ENCODE peak calls at places on chromosome 19, in seven cellular contexts. J is SW480; U is naive thymus-derived CD8-positive, alpha-beta T cell; K is effector memory CD4-positive, alpha-beta T cell; G is GM04503; W is stimulated activated naive CD4-positive, alpha-beta T cell treated with Interleukin-2 at 50 U/mL for 16 hours; P is activated CD8-positive, alpha-beta memory T cell treated with anti-CD3 and anti-CD28 coated beads for 1 hour. F is an unnamed sample.

GRCh38 chr19:13573268-13573667 is 67.0 kb upstream of the CACNA1A start:
- DNase-seq in J (no peak), U (no peak), K (no peak), G (no peak), W (no peak), P (no peak), F (no peak)

GRCh38 chr19:48745208-48745995 is 1.3 kb downstream of the IZUMO1 start:
- DNase-seq in J (peak), U (peak), K (peak), G (no peak), W (peak), P (no peak), F (peak)

GRCh38 chr19:9107375-9107774 is at the start of gene OR7G2:
- DNase-seq in J (no peak), U (no peak), K (no peak), G (no peak), W (no peak), P (no peak), F (no peak)

GRCh38 chr19:3096902-3097326 is 2.8 kb downstream of the GNA11 start:
- DNase-seq in J (no peak), U (no peak), K (no peak), G (no peak), W (no peak), P (no peak), F (no peak)

GRCh38 chr19:15195987-15196682 is 4.7 kb downstream of the NOTCH3 start:
- DNase-seq in J (peak), U (no peak), K (no peak), G (no peak), W (no peak), P (no peak), F (no peak)

GRCh38 chr19:42250666-42251531 is 4.0 kb downstream of the ERF start:
- DNase-seq in J (no peak), U (no peak), K (no peak), G (no peak), W (no peak), P (no peak), F (no peak)

GRCh38 chr19:15841875-15842569 is 26.6 kb upstream of the OR10H1 start:
- DNase-seq in J (no peak), U (no peak), K (no peak), G (no peak), W (no peak), P (no peak), F (no peak)

GRCh38 chr19:31439270-31439573 is 90.0 kb upstream of the TSHZ3 start:
- DNase-seq in J (no peak), U (no peak), K (no peak), G (no peak), W (no peak), P (no peak), F (no peak)

GRCh38 chr19:45424191-45425058 is 708 bp upstream of the ERCC1 start:
- DNase-seq in J (peak), U (no peak), K (no peak), G (peak), W (peak), P (no peak), F (peak)

GRCh38 chr19:10424011-10424637 is 3.8 kb downstream of the PDE4A start:
- DNase-seq in J (peak), U (peak), K (peak), G (no peak), W (peak), P (no peak), F (peak)

GRCh38 chr19:12202250-12202649 is 39.4 kb downstream of the ZNF136 start:
- DNase-seq in J (peak), U (peak), K (peak), G (no peak), W (peak), P (no peak), F (peak)

GRCh38 chr19:1446713-1447564 is 3.0 kb upstream of the APC2 start:
- DNase-seq in J (no peak), U (no peak), K (no peak), G (no peak), W (no peak), P (no peak), F (peak)

GRCh38 chr19:2186071-2186846 is 22.5 kb downstream of the DOT1L start:
- DNase-seq in J (no peak), U (no peak), K (no peak), G (peak), W (no peak), P (no peak), F (no peak)

GRCh38 chr19:7595466-7596133 is at the start of gene CAMSAP3:
- DNase-seq in J (peak), U (peak), K (no peak), G (no peak), W (no peak), P (no peak), F (no peak)

GRCh38 chr19:58054792-58055482 is 4.1 kb upstream of the ZNF135 start:
- DNase-seq in J (no peak), U (no peak), K (no peak), G (no peak), W (no peak), P (no peak), F (no peak)

GRCh38 chr19:18007939-18008673 is at the start of gene ARRDC2:
- DNase-seq in J (no peak), U (peak), K (peak), G (peak), W (peak), P (peak), F (peak)

GRCh38 chr19:47120461-47120860 is 6.9 kb upstream of the ZC3H4 start:
- DNase-seq in J (no peak), U (no peak), K (no peak), G (no peak), W (no peak), P (no peak), F (no peak)

GRCh38 chr19:28028881-28029280 is 1184.1 kb downstream of the UQCRFS1 start:
- DNase-seq in J (no peak), U (no peak), K (no peak), G (no peak), W (no peak), P (no peak), F (no peak)